ENCODE peak calls at places on chromosomes 7 and 10, in five cellular contexts. One of them, this sample, is unnamed.

GRCh38 chr10:14906765-14907164 is 28.1 kb downstream of the SUV39H2 start:
- DNase-seq in activated T-cell treated with anti-CD3 and anti-CD28 coated beads for 48 hours: no peak
- DNase-seq in heart right ventricle: no peak
- DNase-seq in ELF-1: no peak
- DNase-seq in C1 segment of cervical spinal cord: no peak
- DNase-seq in this sample: no peak

GRCh38 chr7:100867040-100867795 is at the start of gene TRIP6:
- DNase-seq in activated T-cell treated with anti-CD3 and anti-CD28 coated beads for 48 hours: peak
- DNase-seq in ELF-1: peak
- DNase-seq in C1 segment of cervical spinal cord: peak
- DNase-seq in heart right ventricle: peak
- DNase-seq in this sample: peak

GRCh38 chr7:65974191-65974801 is 7.7 kb downstream of the GUSB start:
- DNase-seq in heart right ventricle: no peak
- DNase-seq in ELF-1: no peak
- DNase-seq in activated T-cell treated with anti-CD3 and anti-CD28 coated beads for 48 hours: no peak
- DNase-seq in C1 segment of cervical spinal cord: no peak
- DNase-seq in this sample: no peak

GRCh38 chr7:107966701-107967100 is 36.3 kb downstream of the LAMB1 start:
- DNase-seq in heart right ventricle: peak
- DNase-seq in C1 segment of cervical spinal cord: peak
- DNase-seq in activated T-cell treated with anti-CD3 and anti-CD28 coated beads for 48 hours: no peak
- DNase-seq in ELF-1: peak
- DNase-seq in this sample: no peak

GRCh38 chr7:132557489-132558044 is 18.7 kb downstream of the PLXNA4 start:
- DNase-seq in C1 segment of cervical spinal cord: no peak
- DNase-seq in activated T-cell treated with anti-CD3 and anti-CD28 coated beads for 48 hours: no peak
- DNase-seq in ELF-1: no peak
- DNase-seq in heart right ventricle: no peak
- DNase-seq in this sample: no peak

GRCh38 chr7:82559203-82559805 is 115.7 kb upstream of the CACNA2D1 start:
- DNase-seq in heart right ventricle: no peak
- DNase-seq in ELF-1: peak
- DNase-seq in C1 segment of cervical spinal cord: no peak
- DNase-seq in activated T-cell treated with anti-CD3 and anti-CD28 coated beads for 48 hours: no peak
- DNase-seq in this sample: no peak

GRCh38 chr7:41974835-41975234 is 262.2 kb downstream of the GLI3 start:
- DNase-seq in ELF-1: no peak
- DNase-seq in heart right ventricle: no peak
- DNase-seq in C1 segment of cervical spinal cord: no peak
- DNase-seq in activated T-cell treated with anti-CD3 and anti-CD28 coated beads for 48 hours: no peak
- DNase-seq in this sample: no peak

GRCh38 chr7:150980663-150981062 is 2.5 kb upstream of the KCNH2 start:
- DNase-seq in C1 segment of cervical spinal cord: no peak
- DNase-seq in ELF-1: peak
- DNase-seq in activated T-cell treated with anti-CD3 and anti-CD28 coated beads for 48 hours: no peak
- DNase-seq in heart right ventricle: no peak
- DNase-seq in this sample: no peak

GRCh38 chr7:92634924-92635519 is 44.8 kb upstream of the FAM133B start:
- DNase-seq in activated T-cell treated with anti-CD3 and anti-CD28 coated beads for 48 hours: no peak
- DNase-seq in heart right ventricle: no peak
- DNase-seq in C1 segment of cervical spinal cord: no peak
- DNase-seq in ELF-1: no peak
- DNase-seq in this sample: no peak

GRCh38 chr10:17510242-17510908 is 56.0 kb upstream of the ST8SIA6 start:
- DNase-seq in C1 segment of cervical spinal cord: no peak
- DNase-seq in activated T-cell treated with anti-CD3 and anti-CD28 coated beads for 48 hours: no peak
- DNase-seq in ELF-1: no peak
- DNase-seq in heart right ventricle: no peak
- DNase-seq in this sample: no peak

GRCh38 chr10:88968316-88968882 is 15.8 kb upstream of the ACTA2 start:
- DNase-seq in C1 segment of cervical spinal cord: no peak
- DNase-seq in activated T-cell treated with anti-CD3 and anti-CD28 coated beads for 48 hours: no peak
- DNase-seq in ELF-1: no peak
- DNase-seq in heart right ventricle: no peak
- DNase-seq in this sample: no peak

GRCh38 chr7:42994096-42994495 is 61.9 kb downstream of the MRPL32 start:
- DNase-seq in activated T-cell treated with anti-CD3 and anti-CD28 coated beads for 48 hours: no peak
- DNase-seq in ELF-1: no peak
- DNase-seq in C1 segment of cervical spinal cord: no peak
- DNase-seq in heart right ventricle: no peak
- DNase-seq in this sample: no peak

GRCh38 chr10:43071881-43072650 is 4.8 kb upstream of the RET start:
- DNase-seq in C1 segment of cervical spinal cord: no peak
- DNase-seq in heart right ventricle: no peak
- DNase-seq in activated T-cell treated with anti-CD3 and anti-CD28 coated beads for 48 hours: no peak
- DNase-seq in ELF-1: no peak
- DNase-seq in this sample: no peak

GRCh38 chr7:155380986-155381851 is 76.7 kb upstream of the EN2 start:
- DNase-seq in C1 segment of cervical spinal cord: no peak
- DNase-seq in heart right ventricle: no peak
- DNase-seq in ELF-1: no peak
- DNase-seq in activated T-cell treated with anti-CD3 and anti-CD28 coated beads for 48 hours: no peak
- DNase-seq in this sample: no peak

GRCh38 chr7:84510501-84510900 is 315.9 kb upstream of the SEMA3A start:
- DNase-seq in C1 segment of cervical spinal cord: no peak
- DNase-seq in heart right ventricle: no peak
- DNase-seq in activated T-cell treated with anti-CD3 and anti-CD28 coated beads for 48 hours: no peak
- DNase-seq in ELF-1: no peak
- DNase-seq in this sample: no peak

GRCh38 chr7:94509879-94510581 is 421 bp downstream of the CASD1 start:
- DNase-seq in C1 segment of cervical spinal cord: peak
- DNase-seq in ELF-1: peak
- DNase-seq in activated T-cell treated with anti-CD3 and anti-CD28 coated beads for 48 hours: peak
- DNase-seq in heart right ventricle: peak
- DNase-seq in this sample: peak

GRCh38 chr7:27466703-27467102 is 196.0 kb downstream of the HIBADH start:
- DNase-seq in C1 segment of cervical spinal cord: no peak
- DNase-seq in activated T-cell treated with anti-CD3 and anti-CD28 coated beads for 48 hours: no peak
- DNase-seq in heart right ventricle: no peak
- DNase-seq in ELF-1: no peak
- DNase-seq in this sample: no peak

GRCh38 chr7:151243411-151244155 is 4.9 kb downstream of the SMARCD3 start:
- DNase-seq in activated T-cell treated with anti-CD3 and anti-CD28 coated beads for 48 hours: no peak
- DNase-seq in ELF-1: no peak
- DNase-seq in heart right ventricle: no peak
- DNase-seq in C1 segment of cervical spinal cord: no peak
- DNase-seq in this sample: no peak

GRCh38 chr7:47937711-47938573 is 10.3 kb downstream of the PKD1L1 start:
- DNase-seq in ELF-1: no peak
- DNase-seq in activated T-cell treated with anti-CD3 and anti-CD28 coated beads for 48 hours: no peak
- DNase-seq in heart right ventricle: no peak
- DNase-seq in C1 segment of cervical spinal cord: no peak
- DNase-seq in this sample: no peak

GRCh38 chr7:54622696-54623309 is 80.6 kb downstream of the VSTM2A start:
- DNase-seq in activated T-cell treated with anti-CD3 and anti-CD28 coated beads for 48 hours: no peak
- DNase-seq in C1 segment of cervical spinal cord: no peak
- DNase-seq in ELF-1: no peak
- DNase-seq in heart right ventricle: no peak
- DNase-seq in this sample: no peak

GRCh38 chr7:8937204-8937603 is 503.8 kb downstream of the NXPH1 start:
- DNase-seq in heart right ventricle: no peak
- DNase-seq in activated T-cell treated with anti-CD3 and anti-CD28 coated beads for 48 hours: no peak
- DNase-seq in C1 segment of cervical spinal cord: no peak
- DNase-seq in ELF-1: no peak
- DNase-seq in this sample: no peak

GRCh38 chr7:144027070-144027469 is 21.7 kb upstream of the OR2A5 start:
- DNase-seq in heart right ventricle: no peak
- DNase-seq in activated T-cell treated with anti-CD3 and anti-CD28 coated beads for 48 hours: no peak
- DNase-seq in C1 segment of cervical spinal cord: no peak
- DNase-seq in ELF-1: no peak
- DNase-seq in this sample: no peak